ENCODE peak calls at places on chromosome 16, in six cellular contexts. Z is EL, L is Peyer's patch, B is neural crest cell, E is LoVo, N is AG04449. W is an unnamed sample.

GRCh38 chr16:12120331-12120981 is 143.9 kb downstream of the SNX29 start:
- DNase-seq in Z (no peak), L (no peak), B (no peak), E (no peak), N (peak; percentile 72), W (peak; percentile 78)

GRCh38 chr16:58409316-58409973 is 17.2 kb downstream of the GINS3 start:
- DNase-seq in Z (no peak), L (no peak), B (no peak), E (peak; percentile 8), N (no peak), W (peak; percentile 43)

GRCh38 chr16:87541882-87542234 is 49.0 kb upstream of the ZCCHC14 start:
- DNase-seq in Z (no peak), L (no peak), B (no peak), E (no peak), N (no peak), W (no peak)

GRCh38 chr16:8675183-8676159 is 1.1 kb downstream of the ABAT start:
- DNase-seq in Z (no peak), L (no peak), B (no peak), E (no peak), N (no peak), W (no peak)

GRCh38 chr16:82432261-82432660 is 194.5 kb upstream of the CDH13 start:
- DNase-seq in Z (no peak), L (no peak), B (no peak), E (no peak), N (no peak), W (no peak)

GRCh38 chr16:10812352-10813122 is 6.1 kb downstream of the TVP23A start:
- DNase-seq in Z (no peak), L (no peak), B (no peak), E (no peak), N (no peak), W (no peak)

GRCh38 chr16:14308357-14308723 is 237.2 kb downstream of the MRTFB start:
- DNase-seq in Z (no peak), L (no peak), B (no peak), E (no peak), N (no peak), W (no peak)

GRCh38 chr16:18792836-18793433 is 2.8 kb upstream of the RPS15A start:
- DNase-seq in Z (no peak), L (no peak), B (no peak), E (no peak), N (no peak), W (no peak)

GRCh38 chr16:57527027-57527426 is 9.3 kb downstream of the CCDC102A start:
- DNase-seq in Z (no peak), L (peak; percentile 59), B (no peak), E (no peak), N (no peak), W (no peak)

GRCh38 chr16:22318690-22319358 is 21.6 kb downstream of the POLR3E start:
- DNase-seq in Z (peak; percentile 36), L (peak; percentile 67), B (peak; percentile 28), E (peak; percentile 23), N (no peak), W (no peak)

GRCh38 chr16:30934827-30935557 is 11.6 kb downstream of the FBXL19 start:
- DNase-seq in Z (peak; percentile 48), L (no peak), B (peak; percentile 45), E (no peak), N (no peak), W (no peak)

GRCh38 chr16:78436846-78437245 is 337.4 kb downstream of the WWOX start:
- DNase-seq in Z (no peak), L (no peak), B (no peak), E (no peak), N (no peak), W (no peak)

GRCh38 chr16:77729951-77730350 is 7.6 kb downstream of the NUDT7 start:
- DNase-seq in Z (no peak), L (no peak), B (no peak), E (no peak), N (no peak), W (no peak)

GRCh38 chr16:2953706-2954105 is 10.4 kb upstream of the KREMEN2 start:
- DNase-seq in Z (no peak), L (no peak), B (no peak), E (no peak), N (no peak), W (no peak)

GRCh38 chr16:69796285-69797118 is 34.4 kb downstream of the WWP2 start:
- DNase-seq in Z (peak; percentile 68), L (no peak), B (peak; percentile 40), E (peak; percentile 49), N (no peak), W (peak; percentile 32)

GRCh38 chr16:11395949-11396240 is 50.6 kb downstream of the RMI2 start:
- DNase-seq in Z (no peak), L (no peak), B (no peak), E (no peak), N (no peak), W (no peak)

GRCh38 chr16:51818342-51818944 is 667.4 kb upstream of the SALL1 start:
- DNase-seq in Z (peak; percentile 37), L (no peak), B (peak; percentile 58), E (peak; percentile 9), N (no peak), W (no peak)

GRCh38 chr16:89506791-89507191 is 1.4 kb upstream of the SPG7 start:
- DNase-seq in Z (peak; percentile 23), L (no peak), B (no peak), E (no peak), N (no peak), W (no peak)

GRCh38 chr16:81513204-81514040 is 68.8 kb downstream of the CMIP start:
- DNase-seq in Z (peak; percentile 25), L (no peak), B (no peak), E (peak; percentile 17), N (no peak), W (no peak)

GRCh38 chr16:75761111-75761510 is 34.8 kb upstream of the CPHXL start:
- DNase-seq in Z (peak; percentile 3), L (no peak), B (no peak), E (peak; percentile 9), N (no peak), W (no peak)

W was measured in skeletal muscle cell.